ENCODE peak calls at places on chromosomes 2 and 18, in five cellular contexts. L, U, H, F and K are unnamed samples.

GRCh38 chr18:35143615-35144596 is 96.9 kb upstream of the ZNF397 start:
- DNase-seq in U (peak; percentile 27), H (no peak), F (no peak), L (peak; percentile 62), K (peak; percentile 55)

GRCh38 chr18:58578321-58578720 is 50.6 kb downstream of the ALPK2 start:
- DNase-seq in L (no peak), H (no peak), F (no peak), U (no peak), K (no peak)

GRCh38 chr18:48600746-48601090 is 61.9 kb downstream of the CTIF start:
- DNase-seq in L (no peak), U (no peak), F (no peak), H (no peak), K (no peak)

GRCh38 chr2:910698-911097 is 40.0 kb upstream of the SNTG2 start:
- DNase-seq in F (no peak), U (no peak), L (no peak), H (no peak), K (no peak)

GRCh38 chr2:76684762-76685161 is 837.4 kb downstream of the LRRTM4 start:
- DNase-seq in H (no peak), L (no peak), F (no peak), U (no peak), K (no peak)

GRCh38 chr2:46097714-46098480 is 199.3 kb upstream of the EPAS1 start:
- DNase-seq in L (peak; percentile 89), U (no peak), H (no peak), F (peak; percentile 31), K (no peak)

GRCh38 chr2:240931319-240931949 is 25.3 kb downstream of the CROCC2 start:
- DNase-seq in U (no peak), F (no peak), H (peak; percentile 61), L (no peak), K (no peak)

GRCh38 chr2:88669371-88670214 is 21.9 kb upstream of the RPIA start:
- DNase-seq in U (peak; percentile 16), F (no peak), L (no peak), H (no peak), K (peak; percentile 31)

GRCh38 chr2:70717431-70718038 is 50.5 kb downstream of the ADD2 start:
- DNase-seq in L (no peak), F (no peak), U (no peak), H (no peak), K (no peak)

GRCh38 chr2:106026271-106027190 is 167.6 kb downstream of the UXS1 start:
- DNase-seq in L (no peak), F (no peak), H (no peak), U (no peak), K (no peak)

GRCh38 chr2:44645931-44646330 is 284.2 kb downstream of the CAMKMT start:
- DNase-seq in H (no peak), L (no peak), F (no peak), U (no peak), K (no peak)

GRCh38 chr2:86646329-86646728 is 22.7 kb upstream of the RNF103 start:
- DNase-seq in F (no peak), H (no peak), U (no peak), L (no peak), K (no peak)

GRCh38 chr2:61887684-61888303 is 662 bp downstream of the CCT4 start:
- DNase-seq in U (peak; percentile 16), F (no peak), H (no peak), L (no peak), K (no peak)

GRCh38 chr2:170235860-170236638 is 58.1 kb downstream of the MYO3B start:
- DNase-seq in H (no peak), F (no peak), L (peak; percentile 24), U (peak; percentile 66), K (peak; percentile 76)

GRCh38 chr2:173087214-173087581 is 11.6 kb downstream of the MAP3K20 start:
- DNase-seq in L (no peak), F (no peak), U (no peak), H (no peak), K (no peak)

GRCh38 chr2:241035142-241035817 is 36.9 kb downstream of the SNED1 start:
- DNase-seq in F (no peak), H (no peak), L (no peak), U (peak; percentile 41), K (no peak)

GRCh38 chr2:127161176-127162136 is 54.5 kb upstream of the BIN1 start:
- DNase-seq in H (no peak), F (no peak), U (no peak), L (no peak), K (no peak)

GRCh38 chr2:10369269-10370255 is 66.9 kb downstream of the HPCAL1 start:
- DNase-seq in U (no peak), L (no peak), F (no peak), H (peak; percentile 70), K (no peak)

GRCh38 chr18:56204052-56204451 is 434.3 kb downstream of the TXNL1 start:
- DNase-seq in U (no peak), H (no peak), F (no peak), L (no peak), K (no peak)

GRCh38 chr18:70288851-70289328 is at the start of gene SOCS6:
- DNase-seq in F (no peak), U (peak; percentile 79), L (peak; percentile 59), H (peak; percentile 92), K (peak; percentile 70)

GRCh38 chr2:31239842-31240198 is 5.9 kb downstream of the EHD3 start:
- DNase-seq in F (peak; percentile 52), H (no peak), L (peak; percentile 80), U (no peak), K (no peak)

GRCh38 chr2:175282300-175282699 is 100.8 kb upstream of the ATP5MC3 start:
- DNase-seq in H (no peak), L (no peak), U (peak; percentile 5), F (no peak), K (no peak)

GRCh38 chr2:241762933-241763369 is 13.7 kb upstream of the GAL3ST2 start:
- DNase-seq in L (no peak), F (no peak), U (no peak), H (no peak), K (no peak)

GRCh38 chr2:113858764-113859163 is 31.1 kb upstream of the ACTR3 start:
- DNase-seq in H (no peak), L (no peak), U (no peak), F (no peak), K (no peak)

GRCh38 chr2:210363876-210364275 is 48.9 kb upstream of the MYL1 start:
- DNase-seq in U (no peak), L (no peak), H (no peak), F (no peak), K (no peak)

GRCh38 chr2:9631484-9631819 is 655 bp upstream of the YWHAQ start:
- DNase-seq in F (no peak), U (no peak), H (no peak), L (no peak), K (no peak)

GRCh38 chr2:11156396-11157075 is 1.3 kb downstream of the SLC66A3 start:
- DNase-seq in L (no peak), U (no peak), H (no peak), F (no peak), K (no peak)

DNA sequence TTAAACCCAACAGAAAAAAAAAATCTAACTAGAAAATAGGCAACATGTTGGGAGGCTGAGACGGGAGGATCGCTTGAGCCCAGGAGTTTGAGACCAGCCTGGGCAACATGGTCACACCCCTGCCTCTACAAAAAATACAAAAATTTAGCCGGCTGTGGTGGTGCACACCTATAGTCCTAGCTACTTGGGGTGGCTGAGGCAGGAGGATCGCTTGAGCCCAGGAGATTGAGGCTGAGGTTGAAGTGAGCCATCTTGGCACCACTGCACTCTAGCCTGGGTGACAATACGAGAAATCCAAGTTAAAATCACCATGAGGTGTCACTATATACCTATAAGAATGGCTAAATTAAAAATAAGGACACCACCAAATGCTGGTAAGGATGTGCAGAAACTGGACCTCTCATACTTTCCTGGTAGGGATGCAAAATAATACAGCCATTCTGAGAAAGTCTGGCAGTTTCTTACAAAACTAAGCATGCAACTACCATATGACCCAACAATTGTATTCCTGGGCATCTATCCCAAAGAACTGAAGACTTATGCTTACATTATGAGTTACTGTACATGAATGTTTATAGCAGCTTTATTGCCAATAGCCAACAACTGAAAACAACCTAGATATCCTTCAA is 2.2 kb downstream of the SEPTIN10 start:
- DNase-seq in F (no peak), L (no peak), U (no peak), H (no peak), K (no peak)
- TF ChIP-seq CTCF in F (no peak), L (no peak), U (no peak), H (no peak), K (no peak)

DNA sequence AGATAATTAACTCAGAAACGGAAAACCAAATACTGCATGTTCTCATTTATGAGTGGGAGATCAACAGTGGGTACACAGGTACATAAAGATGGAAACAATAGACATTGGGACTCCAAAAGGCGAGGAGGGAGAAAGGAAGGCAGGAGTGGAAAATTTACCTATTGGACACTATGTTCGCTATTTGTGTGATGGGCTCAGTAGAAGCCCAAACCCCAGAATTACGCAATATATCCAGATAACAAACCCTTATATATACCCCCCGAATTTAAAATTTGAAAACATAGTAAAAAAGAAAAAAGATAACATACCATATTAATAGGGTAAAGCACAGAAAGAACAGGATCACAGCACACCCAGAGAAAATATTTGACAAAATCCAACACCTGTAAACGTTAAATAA is 1351.7 kb upstream of the FAM98A start:
- DNase-seq in L (no peak), U (no peak), F (no peak), H (no peak), K (no peak)
- TF ChIP-seq CTCF in L (no peak), U (no peak), F (no peak), H (no peak), K (no peak)

GRCh38 chr18:63314991-63315662 is 4.4 kb downstream of the BCL2 start:
- DNase-seq in L (no peak), U (no peak), H (no peak), F (no peak), K (no peak)
- TF ChIP-seq CTCF in L (no peak), U (no peak), H (no peak), F (no peak), K (no peak)

GRCh38 chr2:200653021-200653420 is 67.2 kb downstream of the AOX1 start:
- DNase-seq in F (no peak), L (no peak), U (no peak), H (no peak), K (no peak)

GRCh38 chr2:200658278-200658864 is 72.6 kb downstream of the AOX1 start:
- DNase-seq in L (no peak), U (no peak), F (no peak), H (no peak), K (no peak)

GRCh38 chr2:200659410-200659809 is 73.6 kb downstream of the AOX1 start:
- DNase-seq in H (no peak), F (no peak), U (no peak), L (no peak), K (no peak)

GRCh38 chr2:200654823-200655222 is 69.0 kb downstream of the AOX1 start:
- DNase-seq in H (no peak), F (no peak), L (no peak), U (no peak), K (no peak)

GRCh38 chr2:200655918-200656580 is 70.2 kb downstream of the AOX1 start:
- DNase-seq in H (no peak), L (no peak), U (no peak), F (no peak), K (no peak)
- TF ChIP-seq CTCF in H (no peak), L (no peak), U (no peak), F (no peak), K (no peak)

GRCh38 chr18:60069145-60069544 is 169.3 kb downstream of the PMAIP1 start:
- DNase-seq in L (no peak), F (no peak), H (no peak), U (no peak), K (no peak)
- TF ChIP-seq CTCF in L (no peak), F (no peak), H (no peak), U (no peak), K (no peak)